ENCODE peak calls at places on chromosomes 4 and X, in five cellular contexts. Z is mammary epithelial cell; C is prostate gland; V is CD8-positive, alpha-beta memory T cell; U is dorsolateral prefrontal cortex. G is an unnamed sample.

GRCh38 chr4:124121511-124121934 is 591.0 kb downstream of the ANKRD50 start:
- DNase-seq in Z (peak), C (peak), V (no peak), U (no peak), G (no peak)

GRCh38 chr4:53688186-53688790 is 97.0 kb upstream of the LNX1 start:
- DNase-seq in Z (peak), C (no peak), V (no peak), U (no peak), G (no peak)

GRCh38 chrX:130083656-130084382 is 26.5 kb downstream of the ELF4 start:
- DNase-seq in Z (no peak), C (no peak), V (no peak), U (no peak), G (no peak)

GRCh38 chr4:98166025-98166730 is 22.9 kb upstream of the STPG2 start:
- DNase-seq in Z (peak), C (no peak), V (no peak), U (no peak), G (no peak)

GRCh38 chr4:138555584-138555983 is 313.4 kb upstream of the SLC7A11 start:
- DNase-seq in Z (no peak), C (no peak), V (no peak), U (no peak), G (no peak)

GRCh38 chrX:28901637-28902036 is 314.4 kb downstream of the IL1RAPL1 start:
- DNase-seq in Z (no peak), C (no peak), V (no peak), U (no peak), G (no peak)

GRCh38 chr4:71639380-71639779 is 144.5 kb downstream of the GC start:
- DNase-seq in Z (no peak), C (no peak), V (no peak), U (no peak), G (no peak)

GRCh38 chrX:48816014-48816810 is 10.1 kb upstream of the ERAS start:
- DNase-seq in Z (no peak), C (no peak), V (no peak), U (no peak), G (no peak)

GRCh38 chr4:27684501-27685077 is 823.9 kb downstream of the STIM2 start:
- DNase-seq in Z (peak), C (peak), V (no peak), U (peak), G (no peak)

GRCh38 chr4:84530871-84531270 is 31.8 kb upstream of the NKX6-1 start:
- DNase-seq in Z (peak), C (no peak), V (no peak), U (no peak), G (no peak)

GRCh38 chr4:138659640-138660325 is 355.8 kb upstream of the NOCT start:
- DNase-seq in Z (peak), C (no peak), V (no peak), U (no peak), G (no peak)

GRCh38 chrX:130171446-130172126 is at the start of gene RAB33A:
- DNase-seq in Z (no peak), C (no peak), V (peak), U (peak), G (no peak)

GRCh38 chr4:40204507-40205258 is 7.9 kb downstream of the RHOH start:
- DNase-seq in Z (no peak), C (no peak), V (no peak), U (no peak), G (no peak)

GRCh38 chr4:40202474-40202873 is 5.6 kb downstream of the RHOH start:
- DNase-seq in Z (no peak), C (no peak), V (no peak), U (no peak), G (no peak)

GRCh38 chr4:40201898-40202297 is 5.1 kb downstream of the RHOH start:
- DNase-seq in Z (no peak), C (no peak), V (no peak), U (no peak), G (no peak)

GRCh38 chr4:40206421-40206820 is 9.6 kb downstream of the RHOH start:
- DNase-seq in Z (no peak), C (no peak), V (no peak), U (no peak), G (no peak)

DNA sequence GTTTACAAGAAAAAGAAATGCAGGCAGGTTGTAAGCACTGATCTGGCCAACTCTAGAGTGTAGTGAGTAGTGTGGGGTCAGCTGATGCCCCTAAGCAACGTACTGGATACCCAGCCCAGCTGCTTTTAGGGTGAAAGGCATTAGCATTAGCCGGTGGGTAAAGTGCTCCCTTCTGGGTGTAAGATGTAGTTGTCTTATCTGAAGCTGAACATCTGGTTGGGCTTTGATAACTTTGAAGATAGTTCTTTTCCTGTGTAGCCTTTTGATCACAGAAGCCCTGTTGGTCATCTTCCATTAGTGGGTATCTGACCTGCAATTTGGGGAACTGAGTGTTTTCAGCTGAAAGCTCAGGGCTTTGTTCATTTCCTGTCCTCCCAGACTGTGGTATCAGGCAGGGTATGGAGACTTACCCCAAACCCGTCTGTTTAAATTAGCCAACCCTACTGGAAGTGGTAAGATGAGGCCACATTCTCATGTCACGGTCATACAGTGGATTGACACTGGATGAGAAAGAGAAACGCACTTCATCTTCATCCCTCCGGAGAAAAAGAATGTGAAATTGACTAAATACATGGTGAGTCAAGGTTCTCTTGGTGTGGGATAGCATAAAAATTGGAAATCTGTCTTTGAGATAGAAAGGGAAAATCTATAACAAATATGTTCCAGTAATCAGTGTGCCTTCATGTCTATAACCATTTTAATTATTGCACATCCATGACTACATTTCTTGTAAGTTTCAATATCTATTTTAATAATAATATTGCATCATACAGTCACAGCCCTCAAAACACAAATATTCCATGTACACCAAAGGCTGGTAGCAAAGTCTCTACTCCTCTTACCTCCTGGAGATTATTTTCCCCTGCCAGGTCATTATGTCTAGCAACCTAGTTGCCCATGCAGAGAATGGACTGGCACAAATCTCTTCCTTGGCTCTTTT is 8.7 kb downstream of the RHOH start:
- DNase-seq in Z (no peak), C (no peak), V (peak), U (no peak), G (no peak)
- H3K4me3 ChIP-seq in Z (no peak), C (no peak), V (peak), U (no peak), G (peak)

GRCh38 chr4:94409375-94409679 is 42.4 kb upstream of the PDLIM5 start:
- DNase-seq in Z (no peak), C (no peak), V (no peak), U (no peak), G (no peak)
- H3K27ac ChIP-seq in Z (no peak), C (no peak), V (no peak), U (no peak), G (peak)

DNA sequence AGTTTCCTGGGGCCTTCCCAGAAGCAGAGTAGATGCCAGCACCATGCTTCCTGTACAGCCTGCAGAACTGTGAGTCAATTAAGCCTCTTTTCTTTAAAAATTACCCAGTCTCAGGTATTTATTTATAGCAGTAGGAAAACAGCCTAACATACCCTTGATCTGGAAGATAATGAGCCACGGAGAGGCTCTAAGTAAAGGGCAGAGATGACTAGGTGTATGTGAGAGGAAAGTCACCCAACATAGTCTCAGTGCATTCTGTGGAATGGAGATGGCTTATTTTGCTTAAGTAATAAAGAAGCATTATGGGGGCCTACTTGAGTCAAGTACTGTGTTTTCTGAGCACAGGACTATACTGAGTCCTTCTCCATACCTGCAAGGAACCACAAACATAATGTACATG is 199.5 kb downstream of the CPEB2 start:
- DNase-seq in Z (no peak), C (no peak), V (no peak), U (no peak), G (no peak)
- H3K4me3 ChIP-seq in Z (no peak), C (no peak), V (no peak), U (no peak), G (no peak)

DNA sequence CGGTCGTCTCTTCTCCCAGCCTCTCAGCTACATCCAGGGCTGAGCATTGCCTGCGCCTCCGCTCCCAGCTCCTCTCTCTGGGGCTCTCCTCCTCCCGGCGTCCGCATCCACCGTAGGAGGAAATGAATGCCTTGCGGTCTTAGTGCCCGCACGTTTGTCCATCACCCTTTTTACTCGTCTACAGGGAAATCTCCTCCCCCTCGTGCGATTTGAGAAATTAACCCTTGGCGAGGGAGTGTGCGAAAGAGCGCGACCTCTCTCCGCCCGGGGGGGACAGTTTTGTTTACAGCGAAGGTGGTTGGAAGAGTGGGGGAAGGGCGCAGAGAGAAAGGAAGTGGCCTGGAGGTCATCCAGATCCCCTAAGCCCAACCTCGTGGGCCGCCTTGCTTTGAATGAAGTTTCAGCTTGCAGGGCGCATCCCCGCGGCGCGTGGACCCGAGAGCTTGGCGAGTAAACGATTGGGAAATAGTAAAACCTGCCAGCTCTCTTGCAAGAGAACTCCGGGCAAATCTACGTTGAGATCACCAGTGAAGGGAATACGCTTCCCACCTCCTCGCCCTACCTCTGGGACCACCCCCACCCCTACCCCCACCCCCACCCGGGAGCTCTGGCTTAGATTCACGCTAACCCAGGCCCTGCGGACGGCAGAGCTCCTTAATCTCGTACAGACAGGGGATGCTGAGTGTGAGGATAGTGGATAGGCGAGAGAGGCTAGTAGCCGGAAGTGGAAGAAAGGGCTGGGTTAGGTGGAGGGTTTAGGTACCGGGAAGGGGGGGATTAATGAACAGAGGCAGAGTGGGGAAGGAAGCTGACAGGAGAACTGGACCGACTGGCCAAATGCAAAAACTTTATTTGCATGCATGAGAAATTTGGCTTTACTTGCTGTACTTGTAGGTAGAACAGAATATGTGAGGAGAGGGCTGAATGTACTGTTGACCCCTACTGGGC is at the start of gene ELOVL6:
- DNase-seq in Z (peak), C (peak), V (peak), U (peak), G (no peak)
- H3K27ac ChIP-seq in Z (peak), C (peak), V (peak), U (peak), G (peak)

GRCh38 chr4:104615496-104615895 is 120.8 kb upstream of the CXXC4 start:
- DNase-seq in Z (peak), C (no peak), V (no peak), U (no peak), G (no peak)

GRCh38 chr4:104615926-104616325 is 121.2 kb upstream of the CXXC4 start:
- DNase-seq in Z (no peak), C (no peak), V (no peak), U (no peak), G (no peak)

GRCh38 chr4:104616401-104616820 is 121.7 kb upstream of the CXXC4 start:
- DNase-seq in Z (no peak), C (no peak), V (no peak), U (no peak), G (no peak)
- H3K4me3 ChIP-seq in Z (no peak), C (no peak), V (no peak), U (peak), G (no peak)

G was measured in SK-N-MC.